ENCODE peak calls at places on chromosomes 5 and 9, in nine cellular contexts. B is HTR-8/SVneo; J is NCI-H345; A is T-cell; Y is activated naive CD8-positive, alpha-beta T cell treated with anti-CD3 and anti-CD28 coated beads, Interleukin-2, amount 10 ng/mL, durations not matched to agents 7 days and 5 days; F is HEK293T; S is OCI-LY7; I is activated naive CD4-positive, alpha-beta T cell treated with anti-CD3 and anti-CD28 coated beads, Interleukin-2, amount 10 ng/mL, durations not matched to agents 7 days and 5 days; C is NT2/D1. L is an unnamed sample.
A peak's percentile ranks its signal among the peaks of the same experiment; 100 is the strongest.

GRCh38 chr5:33939863-33940262 is 3.7 kb downstream of the RXFP3 start:
- DNase-seq in S (no peak), A (no peak), J (peak; percentile 41), I (no peak), C (no peak), F (no peak), Y (no peak), B (no peak), L (no peak)

GRCh38 chr5:170302729-170303501 is 5.3 kb upstream of the LCP2 start:
- DNase-seq in B (no peak), A (peak; percentile 67), F (no peak), Y (peak; percentile 75), C (no peak), I (peak; percentile 83), S (peak; percentile 82), J (no peak), L (peak; percentile 81)

GRCh38 chr5:100877277-100877676 is 25.8 kb downstream of the ST8SIA4 start:
- DNase-seq in Y (no peak), S (no peak), A (no peak), I (no peak), B (no peak), J (no peak), F (no peak), C (no peak), L (no peak)

GRCh38 chr9:121026260-121026691 is 23.8 kb downstream of the C5 start:
- DNase-seq in C (no peak), I (no peak), A (no peak), F (no peak), S (no peak), Y (no peak), J (no peak), B (no peak), L (no peak)

GRCh38 chr5:149162401-149163084 is 21.2 kb downstream of the ABLIM3 start:
- DNase-seq in S (no peak), A (no peak), F (no peak), C (no peak), Y (no peak), J (no peak), B (no peak), I (no peak), L (no peak)

GRCh38 chr5:90446961-90447360 is 27.6 kb downstream of the MBLAC2 start:
- DNase-seq in Y (no peak), A (no peak), S (no peak), I (no peak), C (no peak), J (no peak), F (no peak), B (no peak), L (no peak)

GRCh38 chr9:91429501-91429900 is 5.9 kb upstream of the NFIL3 start:
- DNase-seq in S (no peak), F (no peak), Y (no peak), A (no peak), B (no peak), I (no peak), J (no peak), C (no peak), L (no peak)

GRCh38 chr9:131432597-131433301 is 38.9 kb downstream of the PRRC2B start:
- DNase-seq in Y (no peak), I (no peak), B (peak; percentile 14), C (no peak), A (no peak), S (no peak), F (no peak), J (no peak), L (no peak)

GRCh38 chr9:137313956-137314560 is 12.0 kb upstream of the NRARP start:
- DNase-seq in I (no peak), Y (peak; percentile 33), C (no peak), J (no peak), S (no peak), A (no peak), B (no peak), F (no peak), L (no peak)

GRCh38 chr5:34012791-34013190 is 4.9 kb upstream of the AMACR start:
- DNase-seq in S (no peak), Y (no peak), C (no peak), I (no peak), B (no peak), J (no peak), A (no peak), F (no peak), L (no peak)

GRCh38 chr9:90017704-90018103 is 412.9 kb downstream of the GADD45G start:
- DNase-seq in C (no peak), B (no peak), J (no peak), S (no peak), Y (no peak), F (no peak), A (no peak), I (no peak), L (no peak)

GRCh38 chr9:129933709-129934586 is 98.7 kb downstream of the USP20 start:
- DNase-seq in J (no peak), F (no peak), Y (no peak), B (no peak), S (no peak), C (no peak), I (no peak), A (no peak), L (no peak)

GRCh38 chr9:124499214-124499613 is 8.0 kb downstream of the NR5A1 start:
- DNase-seq in F (no peak), A (no peak), S (no peak), J (no peak), Y (no peak), B (no peak), C (no peak), I (no peak), L (no peak)

GRCh38 chr9:127644428-127644827 is 32.4 kb downstream of the STXBP1 start:
- DNase-seq in I (no peak), C (no peak), J (no peak), Y (no peak), F (no peak), B (no peak), A (no peak), S (no peak), L (no peak)

GRCh38 chr9:131649646-131650045 is 90.2 kb downstream of the RAPGEF1 start:
- DNase-seq in I (no peak), J (no peak), F (no peak), A (no peak), Y (no peak), B (no peak), C (no peak), S (no peak), L (no peak)

GRCh38 chr5:103774736-103775135 is 212.1 kb upstream of the NUDT12 start:
- DNase-seq in S (no peak), Y (no peak), I (no peak), B (peak; percentile 47), J (no peak), F (no peak), C (no peak), A (no peak), L (no peak)

GRCh38 chr9:89177401-89178161 is 1.0 kb downstream of the SHC3 start:
- DNase-seq in I (no peak), F (no peak), B (no peak), A (no peak), J (no peak), S (no peak), C (no peak), Y (no peak), L (no peak)

GRCh38 chr5:26700759-26701384 is 337.5 kb downstream of the CDH9 start:
- DNase-seq in I (no peak), S (peak; percentile 11), F (peak; percentile 53), C (peak; percentile 5), Y (no peak), A (no peak), J (peak; percentile 45), B (peak; percentile 78), L (peak; percentile 72)

GRCh38 chr9:6068983-6069382 is 53.6 kb upstream of the RANBP6 start:
- DNase-seq in C (no peak), S (no peak), A (peak; percentile 39), F (no peak), B (no peak), Y (no peak), I (peak; percentile 39), J (no peak), L (peak; percentile 39)

GRCh38 chr5:163022582-163023128 is 414.7 kb upstream of the CCNG1 start:
- DNase-seq in I (no peak), Y (no peak), A (no peak), J (no peak), S (no peak), C (no peak), F (no peak), B (no peak), L (no peak)

GRCh38 chr9:36194326-36195000 is 3.7 kb downstream of the CLTA start:
- DNase-seq in J (no peak), S (no peak), C (no peak), F (no peak), Y (no peak), I (no peak), A (no peak), B (no peak), L (no peak)

GRCh38 chr9:36928670-36929349 is 105.3 kb downstream of the PAX5 start:
- DNase-seq in A (no peak), C (no peak), S (no peak), I (no peak), Y (no peak), B (peak; percentile 47), F (no peak), J (no peak), L (peak; percentile 77)

GRCh38 chr9:128193469-128194096 is 2.2 kb upstream of the CIZ1 start:
- DNase-seq in S (no peak), I (no peak), Y (no peak), C (no peak), J (no peak), A (no peak), B (no peak), F (no peak), L (no peak)

GRCh38 chr5:143148461-143149170 is 254.9 kb downstream of the NR3C1 start:
- DNase-seq in Y (no peak), B (no peak), F (no peak), J (no peak), C (no peak), A (no peak), I (no peak), S (no peak), L (no peak)

GRCh38 chr5:157066950-157067349 is 8.0 kb upstream of the HAVCR1 start:
- DNase-seq in Y (no peak), S (peak; percentile 32), I (no peak), B (no peak), F (no peak), J (no peak), A (no peak), C (no peak), L (no peak)

GRCh38 chr5:126814721-126815404 is 37.9 kb downstream of the LMNB1 start:
- DNase-seq in Y (no peak), I (no peak), J (no peak), C (no peak), B (no peak), S (no peak), F (no peak), A (no peak), L (no peak)

GRCh38 chr5:937151-937924 is 44.7 kb downstream of the TRIP13 start:
- DNase-seq in A (no peak), J (no peak), F (no peak), C (no peak), I (no peak), S (no peak), Y (no peak), B (no peak), L (no peak)

GRCh38 chr5:33539192-33539591 is 98.4 kb downstream of the TARS1 start:
- DNase-seq in A (no peak), S (no peak), Y (no peak), I (no peak), B (no peak), C (no peak), F (no peak), J (no peak), L (no peak)

GRCh38 chr9:19471737-19472648 is 63.2 kb downstream of the ACER2 start:
- DNase-seq in J (peak; percentile 58), C (peak; percentile 59), A (no peak), Y (peak; percentile 57), F (peak; percentile 89), B (peak; percentile 54), I (peak; percentile 58), S (peak; percentile 40), L (peak; percentile 8)

L was measured in Kasumi-1.